ENCODE peak calls at places on chromosomes 3 and 15, in ten cellular contexts. O is Calu3, D is lower leg skin, C is K562, J is uterus, Y is lower lobe of right lung, W is AG04449, Q is progenitor cell of endocrine pancreas, X is WTC11, A is psoas muscle. T is an unnamed sample.

GRCh38 chr15:38588672-38589071 is 24.1 kb upstream of the RASGRP1 start:
- DNase-seq in O (peak; percentile 5), D (no peak), C (peak; percentile 24), J (no peak), Y (no peak), W (no peak), Q (no peak), X (no peak), A (no peak), T (no peak)

GRCh38 chr15:63292771-63293170 is 15.4 kb downstream of the APH1B start:
- DNase-seq in O (no peak), D (no peak), C (no peak), J (no peak), Y (no peak), W (peak; percentile 61), Q (no peak), X (no peak), A (no peak), T (no peak)

GRCh38 chr3:53238051-53238850 is 17.6 kb downstream of the TKT start:
- DNase-seq in O (peak; percentile 82), D (no peak), C (no peak), J (no peak), Y (no peak), W (peak; percentile 89), Q (no peak), X (no peak), A (no peak), T (no peak)

GRCh38 chr3:81726132-81726531 is 35.3 kb downstream of the GBE1 start:
- DNase-seq in O (no peak), D (no peak), C (no peak), J (no peak), Y (no peak), W (no peak), Q (no peak), X (no peak), A (no peak), T (no peak)

GRCh38 chr3:137770821-137771399 is 6.8 kb downstream of the SOX14 start:
- DNase-seq in O (no peak), D (no peak), C (no peak), J (no peak), Y (no peak), W (no peak), Q (no peak), X (peak; percentile 57), A (no peak), T (no peak)

GRCh38 chr15:40763801-40764765 is at the start of gene GCHFR:
- DNase-seq in O (peak; percentile 70), D (peak; percentile 63), C (peak; percentile 92), J (peak; percentile 80), Y (peak; percentile 89), W (no peak), Q (peak; percentile 77), X (peak; percentile 81), A (peak; percentile 81), T (peak; percentile 62)

GRCh38 chr3:73784647-73785420 is 160.1 kb upstream of the PDZRN3 start:
- DNase-seq in O (no peak), D (no peak), C (no peak), J (no peak), Y (no peak), W (no peak), Q (no peak), X (no peak), A (no peak), T (no peak)

GRCh38 chr3:171258316-171258715 is 201.9 kb downstream of the TNIK start:
- DNase-seq in O (no peak), D (no peak), C (no peak), J (no peak), Y (no peak), W (no peak), Q (no peak), X (no peak), A (no peak), T (no peak)

GRCh38 chr3:182837855-182838454 is 44.7 kb downstream of the ATP11B start:
- DNase-seq in O (no peak), D (no peak), C (no peak), J (no peak), Y (no peak), W (no peak), Q (no peak), X (no peak), A (no peak), T (no peak)
- TF ChIP-seq CTCF in O (peak; percentile 61), D (no peak), C (peak; percentile 11), J (peak; percentile 28), Y (peak; percentile 52), W (peak; percentile 12), Q (peak; percentile 63), X (no peak), A (peak; percentile 56), T (peak; percentile 61)

DNA sequence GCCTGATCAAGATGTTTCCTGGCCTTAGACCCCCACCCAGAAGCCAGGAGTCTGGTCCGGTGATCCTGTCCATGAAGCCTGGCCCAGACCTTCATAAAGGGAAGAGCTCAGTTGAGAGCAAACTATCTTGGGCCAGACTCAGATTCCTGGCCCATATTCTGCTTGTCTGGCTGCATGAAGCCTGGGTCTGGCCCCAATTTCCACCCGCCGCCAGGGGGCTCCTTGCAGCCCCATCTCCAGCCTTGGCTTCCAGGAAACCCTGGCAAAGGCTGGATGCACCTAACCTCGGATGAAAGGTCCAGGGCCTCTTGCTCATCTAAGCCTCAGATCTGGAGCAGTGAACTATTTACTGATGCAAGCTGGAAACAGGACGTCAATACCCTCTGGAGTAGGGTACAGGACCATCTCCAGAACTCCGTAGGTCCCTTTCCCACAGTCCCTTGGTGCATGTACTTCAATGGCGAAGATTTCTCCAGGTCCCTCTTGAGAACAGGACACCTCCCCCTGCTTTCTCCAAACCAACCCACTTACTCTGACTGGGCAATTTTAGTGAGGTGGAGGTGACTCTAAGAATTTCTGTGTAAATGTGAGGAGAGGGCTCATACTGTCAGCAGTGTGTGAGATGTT is 5.6 kb downstream of the FOXL2 start:
- DNase-seq in O (peak; percentile 91), D (no peak), C (peak; percentile 74), J (no peak), Y (no peak), W (no peak), Q (peak; percentile 62), X (peak; percentile 85), A (no peak), T (no peak)
- TF ChIP-seq CTCF in O (peak; percentile 93), D (no peak), C (peak; percentile 88), J (peak; percentile 13), Y (peak; percentile 43), W (peak; percentile 60), Q (peak; percentile 80), X (peak; percentile 71), A (no peak), T (peak; percentile 50)

GRCh38 chr3:24645047-24645446 is 150.4 kb upstream of the THRB start:
- DNase-seq in O (no peak), D (no peak), C (no peak), J (no peak), Y (no peak), W (no peak), Q (no peak), X (no peak), A (no peak), T (no peak)

GRCh38 chr3:24639640-24640329 is 145.1 kb upstream of the THRB start:
- DNase-seq in O (no peak), D (no peak), C (no peak), J (no peak), Y (no peak), W (no peak), Q (no peak), X (no peak), A (no peak), T (no peak)

GRCh38 chr3:24641628-24642027 is 147.0 kb upstream of the THRB start:
- DNase-seq in O (no peak), D (no peak), C (no peak), J (no peak), Y (no peak), W (no peak), Q (no peak), X (no peak), A (no peak), T (no peak)

GRCh38 chr3:24639061-24639460 is 144.4 kb upstream of the THRB start:
- DNase-seq in O (no peak), D (no peak), C (no peak), J (no peak), Y (no peak), W (no peak), Q (no peak), X (no peak), A (no peak), T (no peak)

DNA sequence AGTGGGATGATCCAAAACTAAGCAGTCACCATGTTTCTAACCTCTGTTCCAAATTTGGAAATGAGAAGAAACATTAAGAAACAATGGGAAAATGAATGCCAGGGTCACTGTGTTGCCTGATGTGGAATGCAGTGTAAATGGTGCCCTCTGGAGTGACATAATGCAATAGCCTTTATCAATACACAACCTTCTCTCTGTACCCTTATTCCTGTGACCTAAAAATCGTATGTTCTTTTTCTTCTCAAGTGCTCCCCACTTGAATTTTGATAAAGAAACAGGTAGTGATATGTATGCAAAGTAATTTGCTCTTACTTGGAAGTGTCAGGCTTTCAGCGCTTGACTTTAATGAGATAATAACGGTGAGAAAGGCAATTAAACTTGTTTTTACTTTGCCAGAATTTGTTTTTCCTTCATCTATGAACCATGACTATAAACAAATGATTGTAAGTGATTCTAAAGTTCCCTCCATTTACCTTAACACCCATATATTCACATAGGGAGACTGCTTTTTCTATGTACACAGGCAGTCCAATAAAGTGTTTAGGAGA is 145.8 kb upstream of the THRB start:
- DNase-seq in O (peak; percentile 32), D (no peak), C (peak; percentile 35), J (no peak), Y (no peak), W (no peak), Q (no peak), X (no peak), A (no peak), T (no peak)
- TF ChIP-seq CTCF in O (peak; percentile 59), D (no peak), C (peak; percentile 59), J (no peak), Y (peak; percentile 55), W (peak; percentile 23), Q (peak; percentile 65), X (no peak), A (peak; percentile 35), T (no peak)

GRCh38 chr3:127714866-127715265 is 42.1 kb downstream of the ABTB1 start:
- DNase-seq in O (no peak), D (no peak), C (no peak), J (no peak), Y (no peak), W (no peak), Q (no peak), X (no peak), A (no peak), T (no peak)

GRCh38 chr3:127715541-127715940 is 42.8 kb downstream of the ABTB1 start:
- DNase-seq in O (no peak), D (no peak), C (no peak), J (no peak), Y (no peak), W (no peak), Q (no peak), X (no peak), A (no peak), T (no peak)

GRCh38 chr3:127718244-127718915 is 45.6 kb downstream of the ABTB1 start:
- DNase-seq in O (no peak), D (no peak), C (no peak), J (no peak), Y (no peak), W (no peak), Q (no peak), X (no peak), A (no peak), T (no peak)

GRCh38 chr3:127717357-127718243 is 44.8 kb downstream of the ABTB1 start:
- DNase-seq in O (no peak), D (no peak), C (no peak), J (no peak), Y (no peak), W (no peak), Q (no peak), X (no peak), A (no peak), T (no peak)

DNA sequence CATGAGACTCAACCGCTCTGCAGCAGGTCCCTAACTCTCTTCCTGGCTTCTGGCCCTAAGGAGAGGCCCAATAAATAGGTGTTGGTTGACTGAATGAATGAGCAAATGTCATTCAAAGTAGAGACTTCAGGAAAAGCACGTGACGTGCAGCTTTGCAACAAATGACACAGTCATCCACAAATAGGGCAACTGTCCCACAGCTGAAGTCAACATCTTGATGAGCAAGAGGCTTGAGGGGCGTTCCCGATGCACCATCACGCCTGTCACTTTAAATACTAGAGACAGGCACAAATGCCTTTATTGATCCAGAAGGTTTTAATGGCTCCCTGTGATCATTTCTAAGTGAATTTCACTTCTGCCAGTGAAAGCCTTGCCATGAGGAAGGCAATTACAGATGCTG is 43.6 kb downstream of the ABTB1 start:
- DNase-seq in O (no peak), D (no peak), C (no peak), J (no peak), Y (no peak), W (no peak), Q (no peak), X (no peak), A (no peak), T (no peak)
- TF ChIP-seq CTCF in O (no peak), D (no peak), C (no peak), J (no peak), Y (no peak), W (no peak), Q (no peak), X (no peak), A (no peak), T (no peak)